ENCODE peak calls at places on chromosomes 16 and 17, in seven cellular contexts. One of them, this sample, is unnamed.
A peak's percentile ranks its signal among the peaks of the same experiment; 100 is the strongest.

GRCh38 chr17:2716649-2717048 is 5.1 kb upstream of the CLUH start:
- DNase-seq in effector memory CD4-positive, alpha-beta T cell: no peak
- DNase-seq in left cardiac atrium: no peak
- DNase-seq in SK-N-MC: no peak
- DNase-seq in NCI-H748 treated with DMSO at 0.1 percent for 48 hours: no peak
- DNase-seq in aorta: no peak
- DNase-seq in activated naive CD4-positive, alpha-beta T cell: no peak
- DNase-seq in this sample: no peak

GRCh38 chr16:10668322-10669045 is 26.2 kb downstream of the TEKT5 start:
- DNase-seq in effector memory CD4-positive, alpha-beta T cell: no peak
- DNase-seq in left cardiac atrium: peak; percentile 39
- DNase-seq in SK-N-MC: no peak
- DNase-seq in NCI-H748 treated with DMSO at 0.1 percent for 48 hours: no peak
- DNase-seq in aorta: no peak
- DNase-seq in activated naive CD4-positive, alpha-beta T cell: no peak
- DNase-seq in this sample: no peak

GRCh38 chr17:78986048-78986648 is 6.4 kb upstream of the LGALS3BP start:
- DNase-seq in effector memory CD4-positive, alpha-beta T cell: no peak
- DNase-seq in left cardiac atrium: no peak
- DNase-seq in SK-N-MC: no peak
- DNase-seq in NCI-H748 treated with DMSO at 0.1 percent for 48 hours: no peak
- DNase-seq in aorta: no peak
- DNase-seq in activated naive CD4-positive, alpha-beta T cell: no peak
- DNase-seq in this sample: no peak

GRCh38 chr17:17042851-17043667 is 802 bp downstream of the MPRIP start:
- DNase-seq in effector memory CD4-positive, alpha-beta T cell: no peak
- DNase-seq in left cardiac atrium: no peak
- DNase-seq in SK-N-MC: no peak
- DNase-seq in NCI-H748 treated with DMSO at 0.1 percent for 48 hours: no peak
- DNase-seq in aorta: peak; percentile 83
- DNase-seq in activated naive CD4-positive, alpha-beta T cell: no peak
- DNase-seq in this sample: no peak

GRCh38 chr16:2388139-2388874 is 40.9 kb upstream of the CCNF start:
- DNase-seq in effector memory CD4-positive, alpha-beta T cell: no peak
- DNase-seq in left cardiac atrium: no peak
- DNase-seq in SK-N-MC: no peak
- DNase-seq in NCI-H748 treated with DMSO at 0.1 percent for 48 hours: no peak
- DNase-seq in aorta: no peak
- DNase-seq in activated naive CD4-positive, alpha-beta T cell: no peak
- DNase-seq in this sample: no peak

GRCh38 chr17:12731839-12732238 is 57.5 kb upstream of the ARHGAP44 start:
- DNase-seq in effector memory CD4-positive, alpha-beta T cell: no peak
- DNase-seq in left cardiac atrium: peak; percentile 63
- DNase-seq in SK-N-MC: no peak
- DNase-seq in NCI-H748 treated with DMSO at 0.1 percent for 48 hours: no peak
- DNase-seq in aorta: no peak
- DNase-seq in activated naive CD4-positive, alpha-beta T cell: no peak
- DNase-seq in this sample: no peak

GRCh38 chr16:12575288-12575687 is 228.4 kb downstream of the CPPED1 start:
- DNase-seq in effector memory CD4-positive, alpha-beta T cell: no peak
- DNase-seq in left cardiac atrium: no peak
- DNase-seq in SK-N-MC: no peak
- DNase-seq in NCI-H748 treated with DMSO at 0.1 percent for 48 hours: no peak
- DNase-seq in aorta: peak; percentile 12
- DNase-seq in activated naive CD4-positive, alpha-beta T cell: no peak
- DNase-seq in this sample: no peak

GRCh38 chr16:38941-39892 is 14.2 kb downstream of the POLR3K start:
- DNase-seq in effector memory CD4-positive, alpha-beta T cell: peak; percentile 51
- DNase-seq in left cardiac atrium: peak; percentile 18
- DNase-seq in SK-N-MC: no peak
- DNase-seq in NCI-H748 treated with DMSO at 0.1 percent for 48 hours: no peak
- DNase-seq in aorta: no peak
- DNase-seq in activated naive CD4-positive, alpha-beta T cell: no peak
- DNase-seq in this sample: no peak

GRCh38 chr17:17300624-17301568 is 2.3 kb upstream of the NT5M start:
- DNase-seq in effector memory CD4-positive, alpha-beta T cell: no peak
- DNase-seq in left cardiac atrium: peak; percentile 63
- DNase-seq in SK-N-MC: no peak
- DNase-seq in NCI-H748 treated with DMSO at 0.1 percent for 48 hours: no peak
- DNase-seq in aorta: peak; percentile 83
- DNase-seq in activated naive CD4-positive, alpha-beta T cell: peak; percentile 5
- DNase-seq in this sample: no peak

GRCh38 chr17:27329146-27329805 is 35.4 kb downstream of the WSB1 start:
- DNase-seq in effector memory CD4-positive, alpha-beta T cell: no peak
- DNase-seq in left cardiac atrium: no peak
- DNase-seq in SK-N-MC: no peak
- DNase-seq in NCI-H748 treated with DMSO at 0.1 percent for 48 hours: no peak
- DNase-seq in aorta: no peak
- DNase-seq in activated naive CD4-positive, alpha-beta T cell: no peak
- DNase-seq in this sample: no peak

GRCh38 chr17:42577140-42577531 is 393 bp downstream of the PSMC3IP start:
- DNase-seq in effector memory CD4-positive, alpha-beta T cell: no peak
- DNase-seq in left cardiac atrium: no peak
- DNase-seq in SK-N-MC: no peak
- DNase-seq in NCI-H748 treated with DMSO at 0.1 percent for 48 hours: no peak
- DNase-seq in aorta: no peak
- DNase-seq in activated naive CD4-positive, alpha-beta T cell: no peak
- DNase-seq in this sample: no peak

GRCh38 chr17:74994440-74994839 is 7.0 kb downstream of the CDR2L start:
- DNase-seq in effector memory CD4-positive, alpha-beta T cell: no peak
- DNase-seq in left cardiac atrium: no peak
- DNase-seq in SK-N-MC: no peak
- DNase-seq in NCI-H748 treated with DMSO at 0.1 percent for 48 hours: no peak
- DNase-seq in aorta: no peak
- DNase-seq in activated naive CD4-positive, alpha-beta T cell: no peak
- DNase-seq in this sample: no peak

GRCh38 chr16:88694221-88695087 is 8.1 kb upstream of the SNAI3 start:
- DNase-seq in effector memory CD4-positive, alpha-beta T cell: no peak
- DNase-seq in left cardiac atrium: no peak
- DNase-seq in SK-N-MC: no peak
- DNase-seq in NCI-H748 treated with DMSO at 0.1 percent for 48 hours: no peak
- DNase-seq in aorta: no peak
- DNase-seq in activated naive CD4-positive, alpha-beta T cell: no peak
- DNase-seq in this sample: no peak

GRCh38 chr17:67779098-67779672 is 46.1 kb upstream of the BPTF start:
- DNase-seq in effector memory CD4-positive, alpha-beta T cell: peak; percentile 11
- DNase-seq in left cardiac atrium: peak; percentile 82
- DNase-seq in SK-N-MC: no peak
- DNase-seq in NCI-H748 treated with DMSO at 0.1 percent for 48 hours: no peak
- DNase-seq in aorta: no peak
- DNase-seq in activated naive CD4-positive, alpha-beta T cell: no peak
- DNase-seq in this sample: no peak

GRCh38 chr16:3020247-3020603 is at the start of gene TNFRSF12A:
- DNase-seq in effector memory CD4-positive, alpha-beta T cell: peak; percentile 61
- DNase-seq in left cardiac atrium: peak; percentile 84
- DNase-seq in SK-N-MC: no peak
- DNase-seq in NCI-H748 treated with DMSO at 0.1 percent for 48 hours: no peak
- DNase-seq in aorta: peak; percentile 94
- DNase-seq in activated naive CD4-positive, alpha-beta T cell: peak; percentile 18
- DNase-seq in this sample: no peak

GRCh38 chr16:30485818-30486436 is 13.4 kb downstream of the ITGAL start:
- DNase-seq in effector memory CD4-positive, alpha-beta T cell: no peak
- DNase-seq in left cardiac atrium: no peak
- DNase-seq in SK-N-MC: no peak
- DNase-seq in NCI-H748 treated with DMSO at 0.1 percent for 48 hours: no peak
- DNase-seq in aorta: no peak
- DNase-seq in activated naive CD4-positive, alpha-beta T cell: no peak
- DNase-seq in this sample: no peak

GRCh38 chr17:45790296-45790922 is 6.3 kb downstream of the CRHR1 start:
- DNase-seq in effector memory CD4-positive, alpha-beta T cell: no peak
- DNase-seq in left cardiac atrium: no peak
- DNase-seq in SK-N-MC: no peak
- DNase-seq in NCI-H748 treated with DMSO at 0.1 percent for 48 hours: no peak
- DNase-seq in aorta: peak; percentile 47
- DNase-seq in activated naive CD4-positive, alpha-beta T cell: no peak
- DNase-seq in this sample: no peak

GRCh38 chr17:199195-199604 is 17.8 kb upstream of the DOC2B start:
- DNase-seq in effector memory CD4-positive, alpha-beta T cell: no peak
- DNase-seq in left cardiac atrium: no peak
- DNase-seq in SK-N-MC: no peak
- DNase-seq in NCI-H748 treated with DMSO at 0.1 percent for 48 hours: no peak
- DNase-seq in aorta: peak; percentile 63
- DNase-seq in activated naive CD4-positive, alpha-beta T cell: no peak
- DNase-seq in this sample: no peak

GRCh38 chr16:11949527-11949926 is 7.7 kb upstream of the NPIPB2 start:
- DNase-seq in effector memory CD4-positive, alpha-beta T cell: no peak
- DNase-seq in left cardiac atrium: no peak
- DNase-seq in SK-N-MC: no peak
- DNase-seq in NCI-H748 treated with DMSO at 0.1 percent for 48 hours: peak; percentile 16
- DNase-seq in aorta: no peak
- DNase-seq in activated naive CD4-positive, alpha-beta T cell: no peak
- DNase-seq in this sample: no peak

GRCh38 chr17:48441231-48441711 is 11.3 kb upstream of the SKAP1 start:
- DNase-seq in effector memory CD4-positive, alpha-beta T cell: peak; percentile 42
- DNase-seq in left cardiac atrium: no peak
- DNase-seq in SK-N-MC: peak; percentile 61
- DNase-seq in NCI-H748 treated with DMSO at 0.1 percent for 48 hours: no peak
- DNase-seq in aorta: no peak
- DNase-seq in activated naive CD4-positive, alpha-beta T cell: no peak
- DNase-seq in this sample: no peak

GRCh38 chr17:48068491-48068961 is 20.4 kb downstream of the NFE2L1 start:
- DNase-seq in effector memory CD4-positive, alpha-beta T cell: no peak
- DNase-seq in left cardiac atrium: no peak
- DNase-seq in SK-N-MC: no peak
- DNase-seq in NCI-H748 treated with DMSO at 0.1 percent for 48 hours: no peak
- DNase-seq in aorta: no peak
- DNase-seq in activated naive CD4-positive, alpha-beta T cell: no peak
- DNase-seq in this sample: no peak

GRCh38 chr17:52790359-52790955 is 631.9 kb upstream of the CA10 start:
- DNase-seq in effector memory CD4-positive, alpha-beta T cell: no peak
- DNase-seq in left cardiac atrium: peak; percentile 19
- DNase-seq in SK-N-MC: no peak
- DNase-seq in NCI-H748 treated with DMSO at 0.1 percent for 48 hours: no peak
- DNase-seq in aorta: no peak
- DNase-seq in activated naive CD4-positive, alpha-beta T cell: no peak
- DNase-seq in this sample: no peak

GRCh38 chr17:77420804-77421634 is 280.2 kb downstream of the SEC14L1 start:
- DNase-seq in effector memory CD4-positive, alpha-beta T cell: peak; percentile 63
- DNase-seq in left cardiac atrium: no peak
- DNase-seq in SK-N-MC: no peak
- DNase-seq in NCI-H748 treated with DMSO at 0.1 percent for 48 hours: peak; percentile 64
- DNase-seq in aorta: no peak
- DNase-seq in activated naive CD4-positive, alpha-beta T cell: peak; percentile 30
- DNase-seq in this sample: no peak

GRCh38 chr16:79707867-79708266 is 107.3 kb upstream of the MAF start:
- DNase-seq in effector memory CD4-positive, alpha-beta T cell: no peak
- DNase-seq in left cardiac atrium: peak; percentile 77
- DNase-seq in SK-N-MC: no peak
- DNase-seq in NCI-H748 treated with DMSO at 0.1 percent for 48 hours: no peak
- DNase-seq in aorta: peak; percentile 94
- DNase-seq in activated naive CD4-positive, alpha-beta T cell: no peak
- DNase-seq in this sample: no peak

GRCh38 chr17:68290955-68291835 is at the start of the genes ARSG and SLC16A6:
- DNase-seq in effector memory CD4-positive, alpha-beta T cell: peak; percentile 77
- DNase-seq in left cardiac atrium: peak; percentile 71
- DNase-seq in SK-N-MC: no peak
- DNase-seq in NCI-H748 treated with DMSO at 0.1 percent for 48 hours: peak; percentile 58
- DNase-seq in aorta: peak; percentile 86
- DNase-seq in activated naive CD4-positive, alpha-beta T cell: peak; percentile 75
- DNase-seq in this sample: peak; percentile 5

GRCh38 chr16:56401482-56401881 is 23.9 kb downstream of the AMFR start:
- DNase-seq in effector memory CD4-positive, alpha-beta T cell: no peak
- DNase-seq in left cardiac atrium: no peak
- DNase-seq in SK-N-MC: no peak
- DNase-seq in NCI-H748 treated with DMSO at 0.1 percent for 48 hours: no peak
- DNase-seq in aorta: no peak
- DNase-seq in activated naive CD4-positive, alpha-beta T cell: no peak
- DNase-seq in this sample: no peak

GRCh38 chr17:41784207-41784744 is 2.2 kb downstream of the JUP start:
- DNase-seq in effector memory CD4-positive, alpha-beta T cell: no peak
- DNase-seq in left cardiac atrium: peak; percentile 60
- DNase-seq in SK-N-MC: no peak
- DNase-seq in NCI-H748 treated with DMSO at 0.1 percent for 48 hours: no peak
- DNase-seq in aorta: no peak
- DNase-seq in activated naive CD4-positive, alpha-beta T cell: no peak
- DNase-seq in this sample: no peak

GRCh38 chr17:77028900-77029299 is 111.9 kb upstream of the SEC14L1 start:
- DNase-seq in effector memory CD4-positive, alpha-beta T cell: no peak
- DNase-seq in left cardiac atrium: no peak
- DNase-seq in SK-N-MC: no peak
- DNase-seq in NCI-H748 treated with DMSO at 0.1 percent for 48 hours: no peak
- DNase-seq in aorta: no peak
- DNase-seq in activated naive CD4-positive, alpha-beta T cell: no peak
- DNase-seq in this sample: no peak

GRCh38 chr17:21375757-21376584 is at the start of gene KCNJ12:
- DNase-seq in effector memory CD4-positive, alpha-beta T cell: no peak
- DNase-seq in left cardiac atrium: peak; percentile 49
- DNase-seq in SK-N-MC: no peak
- DNase-seq in NCI-H748 treated with DMSO at 0.1 percent for 48 hours: no peak
- DNase-seq in aorta: no peak
- DNase-seq in activated naive CD4-positive, alpha-beta T cell: no peak
- DNase-seq in this sample: no peak

GRCh38 chr17:1673041-1673790 is 11.5 kb downstream of the PRPF8 start:
- DNase-seq in effector memory CD4-positive, alpha-beta T cell: peak; percentile 16
- DNase-seq in left cardiac atrium: no peak
- DNase-seq in SK-N-MC: no peak
- DNase-seq in NCI-H748 treated with DMSO at 0.1 percent for 48 hours: no peak
- DNase-seq in aorta: no peak
- DNase-seq in activated naive CD4-positive, alpha-beta T cell: no peak
- DNase-seq in this sample: no peak

GRCh38 chr16:49468611-49469322 is 95.2 kb downstream of the C16orf78 start:
- DNase-seq in effector memory CD4-positive, alpha-beta T cell: no peak
- DNase-seq in left cardiac atrium: no peak
- DNase-seq in SK-N-MC: no peak
- DNase-seq in NCI-H748 treated with DMSO at 0.1 percent for 48 hours: no peak
- DNase-seq in aorta: no peak
- DNase-seq in activated naive CD4-positive, alpha-beta T cell: no peak
- DNase-seq in this sample: no peak

GRCh38 chr17:4858880-4859260 is 25.7 kb downstream of the MINK1 start:
- DNase-seq in effector memory CD4-positive, alpha-beta T cell: no peak
- DNase-seq in left cardiac atrium: peak; percentile 67
- DNase-seq in SK-N-MC: no peak
- DNase-seq in NCI-H748 treated with DMSO at 0.1 percent for 48 hours: no peak
- DNase-seq in aorta: no peak
- DNase-seq in activated naive CD4-positive, alpha-beta T cell: no peak
- DNase-seq in this sample: peak; percentile 52

GRCh38 chr17:2084129-2084765 is 29.3 kb downstream of the HIC1 start:
- DNase-seq in effector memory CD4-positive, alpha-beta T cell: no peak
- DNase-seq in left cardiac atrium: peak; percentile 76
- DNase-seq in SK-N-MC: no peak
- DNase-seq in NCI-H748 treated with DMSO at 0.1 percent for 48 hours: no peak
- DNase-seq in aorta: no peak
- DNase-seq in activated naive CD4-positive, alpha-beta T cell: no peak
- DNase-seq in this sample: no peak

GRCh38 chr16:87821346-87822001 is 47.8 kb downstream of the SLC7A5 start:
- DNase-seq in effector memory CD4-positive, alpha-beta T cell: no peak
- DNase-seq in left cardiac atrium: no peak
- DNase-seq in SK-N-MC: no peak
- DNase-seq in NCI-H748 treated with DMSO at 0.1 percent for 48 hours: no peak
- DNase-seq in aorta: no peak
- DNase-seq in activated naive CD4-positive, alpha-beta T cell: no peak
- DNase-seq in this sample: no peak

GRCh38 chr16:87553174-87553573 is 49.1 kb upstream of the JPH3 start:
- DNase-seq in effector memory CD4-positive, alpha-beta T cell: no peak
- DNase-seq in left cardiac atrium: no peak
- DNase-seq in SK-N-MC: no peak
- DNase-seq in NCI-H748 treated with DMSO at 0.1 percent for 48 hours: no peak
- DNase-seq in aorta: no peak
- DNase-seq in activated naive CD4-positive, alpha-beta T cell: no peak
- DNase-seq in this sample: no peak

GRCh38 chr16:71258371-71258770 is 27.8 kb upstream of the HYDIN start:
- DNase-seq in effector memory CD4-positive, alpha-beta T cell: no peak
- DNase-seq in left cardiac atrium: no peak
- DNase-seq in SK-N-MC: no peak
- DNase-seq in NCI-H748 treated with DMSO at 0.1 percent for 48 hours: no peak
- DNase-seq in aorta: no peak
- DNase-seq in activated naive CD4-positive, alpha-beta T cell: no peak
- DNase-seq in this sample: no peak

GRCh38 chr17:37742114-37742761 is 2.6 kb downstream of the HNF1B start:
- DNase-seq in effector memory CD4-positive, alpha-beta T cell: no peak
- DNase-seq in left cardiac atrium: no peak
- DNase-seq in SK-N-MC: no peak
- DNase-seq in NCI-H748 treated with DMSO at 0.1 percent for 48 hours: no peak
- DNase-seq in aorta: no peak
- DNase-seq in activated naive CD4-positive, alpha-beta T cell: no peak
- DNase-seq in this sample: no peak